ENCODE peak calls at places on chromosomes 4 and X, in six cellular contexts. One of them, this sample, is unnamed.

GRCh38 chr4:22500831-22501714 is 14.8 kb downstream of the ADGRA3 start:
- DNase-seq in substantia nigra: no peak
- DNase-seq in hypothalamus: no peak
- DNase-seq in fibroblast of lung: no peak
- DNase-seq in HTR-8/SVneo: no peak
- DNase-seq in thoracic aorta: no peak
- DNase-seq in this sample: peak; percentile 39

GRCh38 chr4:20916106-20916505 is 215.8 kb downstream of the PACRGL start:
- DNase-seq in HTR-8/SVneo: no peak
- DNase-seq in substantia nigra: no peak
- DNase-seq in fibroblast of lung: no peak
- DNase-seq in hypothalamus: no peak
- DNase-seq in thoracic aorta: no peak
- DNase-seq in this sample: no peak

GRCh38 chr4:82577451-82577850 is 15.7 kb upstream of the TMEM150C start:
- DNase-seq in HTR-8/SVneo: no peak
- DNase-seq in substantia nigra: no peak
- DNase-seq in hypothalamus: no peak
- DNase-seq in thoracic aorta: no peak
- DNase-seq in fibroblast of lung: no peak
- DNase-seq in this sample: no peak

GRCh38 chr4:122827899-122828601 is 1.4 kb downstream of the FGF2 start:
- DNase-seq in fibroblast of lung: peak; percentile 74
- DNase-seq in substantia nigra: no peak
- DNase-seq in hypothalamus: no peak
- DNase-seq in HTR-8/SVneo: no peak
- DNase-seq in thoracic aorta: no peak
- DNase-seq in this sample: no peak

GRCh38 chrX:9326369-9326768 is 138.5 kb upstream of the TBL1X start:
- DNase-seq in HTR-8/SVneo: no peak
- DNase-seq in hypothalamus: no peak
- DNase-seq in substantia nigra: no peak
- DNase-seq in fibroblast of lung: no peak
- DNase-seq in thoracic aorta: no peak
- DNase-seq in this sample: no peak

GRCh38 chr4:156942991-156943390 is 28.6 kb downstream of the PDGFC start:
- DNase-seq in thoracic aorta: no peak
- DNase-seq in hypothalamus: no peak
- DNase-seq in fibroblast of lung: no peak
- DNase-seq in substantia nigra: no peak
- DNase-seq in HTR-8/SVneo: no peak
- DNase-seq in this sample: no peak

GRCh38 chr4:173866289-173866688 is 336.3 kb upstream of the HAND2 start:
- DNase-seq in thoracic aorta: no peak
- DNase-seq in HTR-8/SVneo: no peak
- DNase-seq in fibroblast of lung: no peak
- DNase-seq in substantia nigra: no peak
- DNase-seq in hypothalamus: no peak
- DNase-seq in this sample: no peak

GRCh38 chrX:100615015-100615414 is 21.6 kb downstream of the TSPAN6 start:
- DNase-seq in HTR-8/SVneo: no peak
- DNase-seq in fibroblast of lung: peak; percentile 67
- DNase-seq in thoracic aorta: no peak
- DNase-seq in substantia nigra: no peak
- DNase-seq in hypothalamus: no peak
- DNase-seq in this sample: peak; percentile 64

GRCh38 chrX:153829799-153830631 is at the start of gene PDZD4:
- DNase-seq in fibroblast of lung: no peak
- DNase-seq in substantia nigra: no peak
- DNase-seq in thoracic aorta: no peak
- DNase-seq in HTR-8/SVneo: no peak
- DNase-seq in hypothalamus: no peak
- DNase-seq in this sample: no peak

GRCh38 chrX:134654398-134655012 is 3.8 kb downstream of the PLAC1 start:
- DNase-seq in substantia nigra: no peak
- DNase-seq in HTR-8/SVneo: no peak
- DNase-seq in thoracic aorta: no peak
- DNase-seq in fibroblast of lung: no peak
- DNase-seq in hypothalamus: no peak
- DNase-seq in this sample: no peak

GRCh38 chr4:188728359-188728758 is 589.1 kb downstream of the TRIML1 start:
- DNase-seq in hypothalamus: no peak
- DNase-seq in HTR-8/SVneo: no peak
- DNase-seq in thoracic aorta: no peak
- DNase-seq in fibroblast of lung: peak; percentile 12
- DNase-seq in substantia nigra: no peak
- DNase-seq in this sample: no peak

GRCh38 chr4:136241221-136241986 is 1290.9 kb downstream of the PCDH18 start:
- DNase-seq in fibroblast of lung: no peak
- DNase-seq in substantia nigra: no peak
- DNase-seq in thoracic aorta: no peak
- DNase-seq in HTR-8/SVneo: no peak
- DNase-seq in hypothalamus: no peak
- DNase-seq in this sample: no peak

GRCh38 chr4:158710814-158711213 is 12.4 kb downstream of the PPID start:
- DNase-seq in HTR-8/SVneo: no peak
- DNase-seq in substantia nigra: no peak
- DNase-seq in hypothalamus: no peak
- DNase-seq in thoracic aorta: no peak
- DNase-seq in fibroblast of lung: peak; percentile 18
- DNase-seq in this sample: no peak

GRCh38 chr4:84050014-84050413 is 449.1 kb downstream of the NKX6-1 start:
- DNase-seq in thoracic aorta: no peak
- DNase-seq in fibroblast of lung: no peak
- DNase-seq in substantia nigra: no peak
- DNase-seq in HTR-8/SVneo: no peak
- DNase-seq in hypothalamus: no peak
- DNase-seq in this sample: no peak

GRCh38 chrX:22855693-22856092 is 144.1 kb upstream of the DDX53 start:
- DNase-seq in substantia nigra: no peak
- DNase-seq in fibroblast of lung: no peak
- DNase-seq in hypothalamus: no peak
- DNase-seq in thoracic aorta: no peak
- DNase-seq in HTR-8/SVneo: no peak
- DNase-seq in this sample: no peak